ENCODE peak calls at places on chromosomes 12 and 14, in eight cellular contexts. P is NT2/D1, U is foreskin fibroblast, E is osteoblast, A is tibial artery, K is transverse colon, Y is AG10803, S is pancreas. G is an unnamed sample.

GRCh38 chr14:96589577-96589976 is 87.4 kb downstream of the PAPOLA start:
- DNase-seq in P (no peak), U (no peak), E (peak; percentile 58), A (no peak), K (no peak), Y (no peak), S (no peak), G (no peak)

GRCh38 chr12:117486840-117487659 is 125.6 kb upstream of the NOS1 start:
- DNase-seq in P (no peak), U (peak; percentile 21), E (peak; percentile 82), A (peak; percentile 71), K (no peak), Y (peak; percentile 55), S (peak; percentile 69), G (no peak)

GRCh38 chr14:85917631-85918030 is 387.7 kb downstream of the FLRT2 start:
- DNase-seq in P (no peak), U (no peak), E (no peak), A (no peak), K (no peak), Y (no peak), S (no peak), G (no peak)

GRCh38 chr12:112439769-112440168 is 21.0 kb downstream of the PTPN11 start:
- DNase-seq in P (no peak), U (no peak), E (no peak), A (no peak), K (no peak), Y (no peak), S (no peak), G (no peak)

GRCh38 chr14:69858801-69859200 is 20.4 kb upstream of the SMOC1 start:
- DNase-seq in P (no peak), U (no peak), E (no peak), A (no peak), K (no peak), Y (no peak), S (no peak), G (no peak)

GRCh38 chr14:38004610-38004879 is 203.2 kb upstream of the SSTR1 start:
- DNase-seq in P (no peak), U (no peak), E (no peak), A (no peak), K (no peak), Y (no peak), S (no peak), G (no peak)

GRCh38 chr12:20404576-20405346 is 36.4 kb downstream of the PDE3A start:
- DNase-seq in P (no peak), U (peak; percentile 10), E (no peak), A (no peak), K (peak; percentile 40), Y (no peak), S (peak; percentile 26), G (no peak)

GRCh38 chr14:20440882-20441281 is 4.9 kb upstream of the KLHL33 start:
- DNase-seq in P (no peak), U (no peak), E (no peak), A (no peak), K (no peak), Y (no peak), S (no peak), G (no peak)

GRCh38 chr12:83016226-83016835 is 329.6 kb downstream of the TMTC2 start:
- DNase-seq in P (no peak), U (peak; percentile 95), E (no peak), A (no peak), K (no peak), Y (peak; percentile 82), S (no peak), G (no peak)

GRCh38 chr12:83017001-83017400 is 330.3 kb downstream of the TMTC2 start:
- DNase-seq in P (no peak), U (no peak), E (no peak), A (no peak), K (no peak), Y (no peak), S (no peak), G (no peak)

GRCh38 chr12:83010169-83010804 is 323.6 kb downstream of the TMTC2 start:
- DNase-seq in P (no peak), U (no peak), E (no peak), A (no peak), K (no peak), Y (no peak), S (no peak), G (no peak)

GRCh38 chr12:83018063-83018462 is 331.4 kb downstream of the TMTC2 start:
- DNase-seq in P (no peak), U (peak; percentile 50), E (no peak), A (no peak), K (no peak), Y (peak; percentile 12), S (no peak), G (no peak)

DNA sequence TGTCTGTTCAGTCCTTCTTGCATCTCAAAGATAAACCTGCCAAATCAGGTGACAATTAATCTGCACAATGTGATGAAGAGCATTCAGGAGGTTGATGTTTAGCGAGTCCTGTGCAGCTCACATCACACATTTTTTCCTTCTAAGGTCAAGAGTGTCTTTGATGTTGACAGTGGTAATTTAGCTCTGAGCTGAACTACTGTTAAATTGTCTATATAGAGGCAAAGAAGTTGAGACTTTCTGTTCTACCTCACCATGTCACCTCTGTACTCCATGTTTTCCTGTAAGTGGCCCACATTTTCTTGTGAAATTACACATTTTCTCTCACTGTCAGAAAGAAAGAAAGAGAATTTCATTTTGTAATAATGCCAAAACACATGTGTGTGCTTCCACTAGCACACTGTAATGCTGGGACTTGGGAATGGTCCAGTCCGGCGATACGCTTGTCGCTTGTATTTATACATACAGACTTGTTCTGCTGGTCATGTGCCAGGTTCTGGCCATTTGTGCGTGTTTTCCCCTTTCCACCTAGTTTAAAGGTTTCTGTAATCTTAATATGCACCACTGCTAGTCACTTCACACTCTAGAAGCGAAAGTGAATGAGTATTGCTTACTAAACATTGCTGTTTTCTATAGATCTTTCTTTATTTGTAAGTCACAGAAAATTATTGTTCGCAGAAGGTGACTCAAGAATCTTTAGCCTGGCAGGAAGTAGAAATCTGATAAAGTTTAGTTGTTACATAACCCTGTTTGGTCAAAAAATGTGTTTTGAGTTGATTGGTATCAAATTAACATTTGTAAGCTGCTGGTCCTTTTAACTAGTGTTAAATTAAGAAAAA is 328.9 kb downstream of the TMTC2 start:
- DNase-seq in P (no peak), U (peak; percentile 61), E (no peak), A (no peak), K (no peak), Y (peak; percentile 27), S (peak; percentile 61), G (no peak)
- H3K4me3 ChIP-seq in P (no peak overlapping the region), U (peak overlapping the region; percentile 69), E (no peak overlapping the region), A (no peak overlapping the region), K (peak overlapping the region; percentile 15), Y (peak overlapping the region; percentile 45), S (no peak overlapping the region), G (no peak overlapping the region)

DNA sequence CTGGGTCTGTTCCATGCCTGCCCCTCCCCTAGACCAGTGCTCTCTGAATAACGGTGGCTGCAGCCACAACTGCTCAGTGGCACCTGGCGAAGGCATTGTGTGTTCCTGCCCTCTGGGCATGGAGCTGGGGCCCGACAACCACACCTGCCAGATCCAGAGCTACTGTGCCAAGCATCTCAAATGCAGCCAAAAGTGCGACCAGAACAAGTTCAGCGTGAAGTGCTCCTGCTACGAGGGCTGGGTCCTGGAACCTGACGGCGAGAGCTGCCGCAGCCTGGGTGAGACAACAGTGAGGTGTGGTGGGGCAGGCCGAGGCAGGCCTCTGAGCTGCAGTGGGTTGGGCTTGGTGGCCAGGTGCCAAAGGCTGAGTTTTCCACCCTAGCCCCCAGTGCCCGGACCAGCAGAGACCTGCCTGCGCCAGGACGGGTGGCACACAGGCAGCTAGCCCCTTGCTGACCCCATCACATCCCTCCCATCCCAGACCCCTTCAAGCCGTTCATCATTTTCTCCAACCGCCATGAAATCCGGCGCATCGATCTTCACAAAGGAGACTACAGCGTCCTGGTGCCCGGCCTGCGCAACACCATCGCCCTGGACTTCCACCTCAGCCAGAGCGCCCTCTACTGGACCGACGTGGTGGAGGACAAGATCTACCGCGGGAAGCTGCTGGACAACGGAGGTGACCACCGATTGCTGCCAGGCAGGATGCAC is 28.2 kb upstream of the LRP1-AS start:
- DNase-seq in P (peak; percentile 46), U (peak; percentile 86), E (peak; percentile 96), A (peak; percentile 93), K (peak; percentile 86), Y (peak; percentile 76), S (peak; percentile 75), G (no peak)
- H3K4me3 ChIP-seq in P (no peak overlapping the region), U (no peak overlapping the region), E (no peak overlapping the region), A (no peak overlapping the region), K (no peak overlapping the region), Y (no peak overlapping the region), S (no peak overlapping the region), G (no peak overlapping the region)

GRCh38 chr14:72907327-72907826 is 13.5 kb upstream of the DPF3 start:
- DNase-seq in P (no peak), U (no peak), E (no peak), A (no peak), K (peak; percentile 33), Y (no peak), S (no peak), G (no peak)
- H3K4me3 ChIP-seq in P (no peak overlapping the region), U (no peak overlapping the region), E (no peak overlapping the region), A (no peak overlapping the region), K (no peak overlapping the region), Y (no peak overlapping the region), S (no peak overlapping the region), G (no peak overlapping the region)

DNA sequence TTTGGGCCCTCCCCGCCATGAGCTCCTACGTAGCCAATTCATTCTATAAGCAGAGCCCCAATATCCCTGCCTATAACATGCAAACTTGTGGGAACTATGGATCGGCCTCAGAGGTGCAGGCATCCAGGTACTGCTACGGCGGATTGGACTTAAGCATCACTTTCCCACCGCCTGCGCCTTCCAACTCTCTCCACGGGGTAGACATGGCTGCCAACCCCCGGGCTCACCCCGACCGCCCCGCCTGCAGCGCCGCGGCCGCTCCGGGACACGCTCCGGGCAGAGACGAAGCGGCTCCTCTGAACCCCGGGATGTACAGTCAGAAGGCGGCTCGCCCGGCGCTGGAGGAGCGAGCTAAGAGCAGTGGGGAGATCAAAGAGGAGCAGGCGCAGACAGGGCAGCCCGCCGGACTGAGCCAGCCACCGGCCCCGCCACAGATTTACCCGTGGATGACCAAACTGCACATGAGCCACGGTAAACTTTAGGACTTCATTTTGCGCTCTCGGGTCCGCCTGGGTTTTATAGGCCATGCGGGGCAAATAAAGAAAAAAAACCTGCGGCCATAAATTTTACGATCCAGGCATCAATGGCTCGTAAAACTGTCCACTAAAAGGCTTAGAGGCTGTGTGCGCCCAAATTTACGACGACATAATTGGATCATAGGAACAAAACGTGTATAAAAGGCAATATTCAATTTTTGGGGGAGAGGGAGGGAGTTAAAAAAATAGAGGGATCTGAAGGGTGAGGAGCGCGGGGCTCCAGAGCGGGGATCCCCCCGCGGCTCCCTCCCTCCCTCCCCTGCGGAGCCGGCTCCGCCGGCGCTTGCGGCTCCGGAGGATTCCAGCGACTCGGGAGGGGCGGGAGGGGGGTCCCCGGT is 493 bp downstream of the HOXC5 start:
- DNase-seq in P (no peak), U (peak; percentile 76), E (peak; percentile 95), A (peak; percentile 72), K (no peak), Y (peak; percentile 61), S (no peak), G (no peak)
- H3K4me3 ChIP-seq in P (peak overlapping the region; percentile 22), U (peak overlapping the region; percentile 50), E (peak overlapping the region; percentile 74), A (peak overlapping the region; percentile 55), K (peak overlapping the region; percentile 3), Y (peak overlapping the region; percentile 56), S (no peak overlapping the region), G (no peak overlapping the region)

GRCh38 chr12:83121886-83122622 is 435.3 kb downstream of the TMTC2 start:
- DNase-seq in P (no peak), U (no peak), E (no peak), A (no peak), K (no peak), Y (no peak), S (no peak), G (no peak)
- H3K4me3 ChIP-seq in P (no peak overlapping the region), U (peak overlapping the region; percentile 18), E (no peak overlapping the region), A (no peak overlapping the region), K (no peak overlapping the region), Y (peak overlapping the region; percentile 38), S (no peak overlapping the region), G (no peak overlapping the region)